ENCODE peak calls at places on chromosomes 3 and 15, in eight cellular contexts. U is GM23248, G is fibroblast of pulmonary artery, X is Panc1, V is adrenal gland, E is neuronal stem cell, Q is breast epithelium, T is AG09309. B is an unnamed sample.

GRCh38 chr3:107461721-107462120 is 61.0 kb upstream of the BBX start:
- DNase-seq in U (no peak), G (no peak), X (no peak), V (no peak), E (no peak), Q (no peak), T (no peak), B (no peak)

GRCh38 chr15:88115529-88116152 is 140.9 kb downstream of the NTRK3 start:
- DNase-seq in U (no peak), G (no peak), X (no peak), V (no peak), E (no peak), Q (peak), T (no peak), B (no peak)

GRCh38 chr3:18559323-18559972 is 134.3 kb upstream of the SATB1 start:
- DNase-seq in U (peak), G (peak), X (peak), V (peak), E (peak), Q (no peak), T (peak), B (no peak)

GRCh38 chr3:30597131-30597768 is 9.2 kb upstream of the TGFBR2 start:
- DNase-seq in U (peak), G (peak), X (no peak), V (no peak), E (no peak), Q (peak), T (peak), B (peak)

GRCh38 chr3:50089603-50089945 is 855 bp downstream of the RBM5 start:
- DNase-seq in U (peak), G (no peak), X (no peak), V (peak), E (no peak), Q (no peak), T (no peak), B (no peak)

GRCh38 chr3:53174346-53175250 is 13.6 kb downstream of the PRKCD start:
- DNase-seq in U (no peak), G (no peak), X (no peak), V (no peak), E (no peak), Q (no peak), T (no peak), B (no peak)

GRCh38 chr3:5198986-5199731 is 11.7 kb downstream of the EDEM1 start:
- DNase-seq in U (no peak), G (no peak), X (no peak), V (no peak), E (no peak), Q (no peak), T (no peak), B (no peak)

GRCh38 chr15:78018968-78019644 is 58.4 kb downstream of the TBC1D2B start:
- DNase-seq in U (no peak), G (no peak), X (no peak), V (no peak), E (no peak), Q (no peak), T (no peak), B (no peak)

GRCh38 chr3:169158379-169158778 is 505.1 kb downstream of the MECOM start:
- DNase-seq in U (no peak), G (no peak), X (no peak), V (no peak), E (no peak), Q (no peak), T (no peak), B (no peak)

GRCh38 chr3:115092220-115092791 is 54.8 kb downstream of the ZBTB20 start:
- DNase-seq in U (peak), G (peak), X (peak), V (peak), E (peak), Q (peak), T (peak), B (no peak)

GRCh38 chr3:46731795-46732194 is 14.1 kb upstream of the PRSS50 start:
- DNase-seq in U (no peak), G (no peak), X (no peak), V (no peak), E (no peak), Q (no peak), T (no peak), B (no peak)

GRCh38 chr3:101852315-101852714 is 3.0 kb downstream of the NFKBIZ start:
- DNase-seq in U (no peak), G (no peak), X (no peak), V (no peak), E (no peak), Q (no peak), T (no peak), B (no peak)

GRCh38 chr3:122758877-122759670 is 34.6 kb downstream of the HSPBAP1 start:
- DNase-seq in U (no peak), G (peak), X (no peak), V (no peak), E (no peak), Q (no peak), T (peak), B (no peak)

GRCh38 chr3:146449076-146449475 is 20.3 kb downstream of the PLSCR2 start:
- DNase-seq in U (no peak), G (no peak), X (no peak), V (no peak), E (no peak), Q (no peak), T (no peak), B (no peak)

GRCh38 chr3:107710851-107711250 is 188.1 kb downstream of the BBX start:
- DNase-seq in U (peak), G (peak), X (no peak), V (peak), E (no peak), Q (peak), T (no peak), B (no peak)

GRCh38 chr3:169118666-169119370 is 544.7 kb downstream of the MECOM start:
- DNase-seq in U (peak), G (no peak), X (no peak), V (no peak), E (no peak), Q (no peak), T (no peak), B (no peak)

GRCh38 chr3:140629351-140630137 is 48.3 kb upstream of the TRIM42 start:
- DNase-seq in U (peak), G (peak), X (no peak), V (no peak), E (no peak), Q (no peak), T (peak), B (peak)

GRCh38 chr15:65416845-65417416 is 5.8 kb downstream of the IGDCC4 start:
- DNase-seq in U (no peak), G (no peak), X (no peak), V (no peak), E (peak), Q (no peak), T (no peak), B (no peak)

GRCh38 chr3:13353936-13354542 is 66.1 kb downstream of the NUP210 start:
- DNase-seq in U (peak), G (no peak), X (no peak), V (no peak), E (no peak), Q (no peak), T (no peak), B (no peak)

GRCh38 chr3:190517696-190518095 is 3.8 kb downstream of the IL1RAP start:
- DNase-seq in U (peak), G (peak), X (no peak), V (peak), E (no peak), Q (no peak), T (no peak), B (no peak)

GRCh38 chr15:62503451-62503850 is 338.4 kb upstream of the C2CD4B start:
- DNase-seq in U (peak), G (peak), X (no peak), V (peak), E (no peak), Q (no peak), T (no peak), B (no peak)

GRCh38 chr15:25883860-25884259 is 20.7 kb upstream of the ATP10A start:
- DNase-seq in U (peak), G (peak), X (peak), V (no peak), E (no peak), Q (no peak), T (peak), B (no peak)

GRCh38 chr3:178637802-178638201 is 101.6 kb downstream of the KCNMB2 start:
- DNase-seq in U (no peak), G (no peak), X (no peak), V (no peak), E (no peak), Q (no peak), T (no peak), B (no peak)
- H3K4me3 ChIP-seq in U (no peak), G (no peak), X (no peak), V (no peak), E (no peak), Q (no peak), T (no peak), B (no peak)

GRCh38 chr3:128282392-128283196 is 129.3 kb downstream of the EEFSEC start:
- DNase-seq in U (peak), G (peak), X (no peak), V (peak), E (no peak), Q (no peak), T (no peak), B (no peak)
- H3K4me3 ChIP-seq in U (no peak), G (no peak), X (no peak), V (no peak), E (no peak), Q (no peak), T (no peak), B (no peak)

GRCh38 chr3:184582998-184583344 is 21.4 kb downstream of the EPHB3 start:
- DNase-seq in U (no peak), G (no peak), X (no peak), V (no peak), E (no peak), Q (no peak), T (no peak), B (no peak)

GRCh38 chr3:184584001-184584891 is 22.7 kb downstream of the EPHB3 start:
- DNase-seq in U (no peak), G (no peak), X (no peak), V (no peak), E (no peak), Q (no peak), T (no peak), B (no peak)

GRCh38 chr3:184583345-184584000 is 21.9 kb downstream of the EPHB3 start:
- DNase-seq in U (peak), G (no peak), X (no peak), V (no peak), E (no peak), Q (no peak), T (no peak), B (no peak)

GRCh38 chr3:184581331-184582210 is 20.0 kb downstream of the EPHB3 start:
- DNase-seq in U (no peak), G (no peak), X (no peak), V (no peak), E (no peak), Q (no peak), T (no peak), B (no peak)

DNA sequence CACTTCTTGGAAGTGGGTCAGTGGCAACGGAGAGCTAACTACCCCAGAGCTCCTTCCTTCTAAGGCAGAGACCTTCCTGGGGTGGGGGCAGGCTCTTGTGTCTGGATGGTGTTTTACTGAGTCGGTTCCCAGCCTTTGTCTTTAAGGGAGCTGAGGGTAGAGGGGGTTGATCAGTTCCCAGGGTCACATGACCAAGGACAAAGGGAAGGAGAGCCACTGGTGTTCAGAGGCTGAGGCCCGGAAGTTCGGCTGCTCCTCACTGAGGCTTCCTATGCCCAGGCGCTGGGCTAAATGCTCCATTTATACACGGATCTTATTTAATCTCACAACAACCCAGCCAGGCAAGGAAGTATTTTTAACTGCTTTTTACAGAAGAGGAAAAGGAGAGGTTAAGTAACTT is 21.0 kb downstream of the EPHB3 start:
- DNase-seq in U (peak), G (peak), X (no peak), V (peak), E (no peak), Q (no peak), T (no peak), B (no peak)
- H3K4me3 ChIP-seq in U (peak), G (peak), X (no peak), V (peak), E (peak), Q (peak), T (peak), B (peak)

DNA sequence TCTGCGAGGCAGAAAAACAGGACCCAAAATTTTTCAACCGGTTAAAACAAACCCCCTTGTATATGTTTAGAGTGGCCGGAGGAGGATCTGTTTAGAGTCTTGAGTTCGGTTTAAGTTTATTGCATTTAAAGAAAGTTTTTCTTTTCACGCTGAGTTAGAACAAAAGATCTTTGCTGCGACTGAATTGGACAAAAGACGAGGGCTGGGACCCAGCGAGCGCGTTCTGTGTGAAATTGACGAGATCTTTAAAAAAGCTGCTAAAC is 9.8 kb downstream of the NR2F2 start:
- DNase-seq in U (no peak), G (no peak), X (no peak), V (no peak), E (no peak), Q (no peak), T (no peak), B (no peak)
- H3K4me3 ChIP-seq in U (peak), G (peak), X (peak), V (peak), E (peak), Q (peak), T (peak), B (peak)

DNA sequence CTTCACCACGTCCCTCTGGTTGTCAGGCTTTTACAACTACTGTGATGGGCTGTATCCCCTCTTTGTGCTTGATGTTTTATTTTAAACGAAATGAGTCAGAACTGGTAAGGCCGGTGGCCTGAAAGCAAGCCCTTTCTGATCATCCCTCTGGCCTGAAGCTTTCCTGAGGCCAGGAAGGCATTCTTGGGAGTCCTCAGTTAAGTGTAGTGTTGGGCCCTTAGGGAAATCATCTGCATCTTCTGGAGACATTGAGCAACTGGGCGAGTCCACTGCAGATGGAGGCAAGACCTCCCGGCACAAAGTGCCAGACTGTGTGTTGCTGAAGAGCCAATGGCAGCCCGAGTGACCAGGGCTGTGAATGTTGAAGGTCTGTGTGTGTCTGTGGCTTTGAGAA is 33.0 kb upstream of the AMOTL2 start:
- DNase-seq in U (peak), G (no peak), X (no peak), V (no peak), E (no peak), Q (no peak), T (no peak), B (no peak)
- H3K4me3 ChIP-seq in U (peak), G (no peak), X (no peak), V (no peak), E (peak), Q (peak), T (no peak), B (no peak)

GRCh38 chr3:144466114-144466513 is 494.5 kb downstream of the DIPK2A start:
- DNase-seq in U (no peak), G (no peak), X (no peak), V (no peak), E (no peak), Q (no peak), T (no peak), B (no peak)
- H3K4me3 ChIP-seq in U (no peak), G (no peak), X (no peak), V (no peak), E (no peak), Q (no peak), T (no peak), B (no peak)

GRCh38 chr3:186997061-186998054 is 67.0 kb downstream of the ST6GAL1 start:
- DNase-seq in U (peak), G (no peak), X (no peak), V (no peak), E (no peak), Q (no peak), T (no peak), B (no peak)
- H3K4me3 ChIP-seq in U (peak), G (no peak), X (no peak), V (no peak), E (no peak), Q (no peak), T (no peak), B (no peak)

GRCh38 chr3:35745802-35746484 is 106.6 kb downstream of the ARPP21 start:
- DNase-seq in U (no peak), G (no peak), X (no peak), V (no peak), E (no peak), Q (no peak), T (no peak), B (no peak)
- H3K4me3 ChIP-seq in U (no peak), G (no peak), X (no peak), V (no peak), E (no peak), Q (no peak), T (no peak), B (no peak)

GRCh38 chr15:92395176-92395521 is 1.5 kb downstream of the ST8SIA2 start:
- DNase-seq in U (no peak), G (no peak), X (no peak), V (no peak), E (no peak), Q (no peak), T (no peak), B (no peak)
- H3K4me3 ChIP-seq in U (no peak), G (no peak), X (no peak), V (no peak), E (peak), Q (no peak), T (no peak), B (no peak)

DNA sequence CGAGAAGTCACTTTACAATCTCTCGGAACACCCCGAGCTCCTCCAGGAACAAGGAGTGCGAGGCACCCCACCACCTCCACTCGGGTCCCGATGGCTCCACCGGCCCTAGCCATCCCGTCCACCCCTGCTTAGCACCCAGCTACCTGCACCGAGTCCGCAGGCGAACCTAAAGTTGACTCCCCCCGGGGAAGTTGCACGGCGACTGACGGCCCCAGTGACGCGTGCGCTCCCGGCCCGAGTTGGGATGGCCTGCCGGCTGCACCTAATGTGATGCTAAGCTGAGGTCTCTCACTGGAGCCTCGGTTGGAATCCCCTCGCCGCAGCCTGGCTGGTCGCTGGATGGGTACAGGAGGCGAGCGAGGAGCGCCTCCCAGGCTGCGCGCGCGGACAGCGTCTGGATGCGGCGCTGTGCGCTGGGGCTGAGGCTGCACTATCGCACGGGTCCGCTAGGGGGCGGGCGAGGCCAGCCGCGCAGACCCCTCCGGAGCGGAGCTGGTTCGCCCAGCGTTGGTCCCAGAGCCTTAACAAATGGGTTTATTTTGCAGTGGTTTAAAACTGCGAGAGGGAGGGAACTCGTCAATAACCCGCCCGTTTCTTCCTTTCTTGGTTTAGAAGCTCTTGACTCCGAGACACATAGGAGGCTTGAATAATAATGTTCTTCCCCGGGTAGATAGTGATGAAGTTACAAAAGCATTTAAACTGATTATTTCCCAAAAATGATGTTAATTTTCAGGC is at the start of gene OXTR:
- DNase-seq in U (peak), G (peak), X (peak), V (peak), E (peak), Q (peak), T (peak), B (peak)
- H3K4me3 ChIP-seq in U (peak), G (peak), X (peak), V (peak), E (no peak), Q (peak), T (peak), B (peak)